ENCODE peak calls at places on chromosomes 11 and 22, in six cellular contexts. One of them, this sample, is unnamed. For H3K4me1 and H3K36me3, the result is how much of the 10 kb centered on the place peaks cover.

GRCh38 chr11:119472186-119472855 is 49.3 kb upstream of the THY1 start:
- DNase-seq in hepatocyte: no peak
- DNase-seq in Peyer's patch: no peak
- DNase-seq in cardiac muscle cell: no peak
- DNase-seq in MM.1S: no peak
- DNase-seq in IMR-90: peak
- DNase-seq in this sample: no peak

GRCh38 chr11:19617830-19618523 is 94.7 kb upstream of the NAV2 start:
- DNase-seq in hepatocyte: no peak
- DNase-seq in IMR-90: no peak
- DNase-seq in Peyer's patch: no peak
- DNase-seq in cardiac muscle cell: no peak
- DNase-seq in MM.1S: no peak
- DNase-seq in this sample: no peak

GRCh38 chr11:96384156-96384555 is 5.6 kb downstream of the CCDC82 start:
- DNase-seq in cardiac muscle cell: no peak
- DNase-seq in Peyer's patch: no peak
- DNase-seq in IMR-90: no peak
- DNase-seq in MM.1S: no peak
- DNase-seq in hepatocyte: no peak
- DNase-seq in this sample: no peak

GRCh38 chr22:25366876-25367466 is 147.5 kb downstream of the CRYBB2 start:
- DNase-seq in cardiac muscle cell: no peak
- DNase-seq in IMR-90: no peak
- DNase-seq in hepatocyte: no peak
- DNase-seq in MM.1S: no peak
- DNase-seq in Peyer's patch: no peak
- DNase-seq in this sample: no peak

GRCh38 chr11:123754101-123754568 is at the start of gene OR6X1:
- DNase-seq in IMR-90: no peak
- DNase-seq in Peyer's patch: no peak
- DNase-seq in hepatocyte: no peak
- DNase-seq in cardiac muscle cell: no peak
- DNase-seq in MM.1S: no peak
- DNase-seq in this sample: no peak

GRCh38 chr11:74380746-74381439 is 17.3 kb downstream of the PGM2L1 start:
- DNase-seq in MM.1S: no peak
- DNase-seq in IMR-90: no peak
- DNase-seq in cardiac muscle cell: no peak
- DNase-seq in hepatocyte: peak
- DNase-seq in Peyer's patch: no peak
- DNase-seq in this sample: no peak

GRCh38 chr11:110000045-110000502 is 93.1 kb upstream of the ZC3H12C start:
- DNase-seq in cardiac muscle cell: peak
- DNase-seq in IMR-90: peak
- DNase-seq in Peyer's patch: no peak
- DNase-seq in MM.1S: no peak
- DNase-seq in hepatocyte: peak
- DNase-seq in this sample: no peak

GRCh38 chr22:46763051-46763705 is 728 bp downstream of the TBC1D22A start:
- DNase-seq in IMR-90: peak
- DNase-seq in Peyer's patch: peak
- DNase-seq in MM.1S: peak
- DNase-seq in hepatocyte: no peak
- DNase-seq in cardiac muscle cell: no peak
- DNase-seq in this sample: peak

GRCh38 chr11:12185914-12186313 is 75.5 kb downstream of the MICAL2 start:
- DNase-seq in hepatocyte: peak
- DNase-seq in Peyer's patch: no peak
- DNase-seq in IMR-90: peak
- DNase-seq in MM.1S: no peak
- DNase-seq in cardiac muscle cell: peak
- DNase-seq in this sample: no peak

GRCh38 chr11:11243790-11244469 is 109.1 kb downstream of the CSNK2A3 start:
- DNase-seq in hepatocyte: peak
- DNase-seq in IMR-90: no peak
- DNase-seq in cardiac muscle cell: peak
- DNase-seq in MM.1S: no peak
- DNase-seq in Peyer's patch: peak
- DNase-seq in this sample: peak

GRCh38 chr11:27977527-27977926 is 130.4 kb downstream of the KIF18A start:
- DNase-seq in Peyer's patch: no peak
- DNase-seq in IMR-90: no peak
- DNase-seq in cardiac muscle cell: no peak
- DNase-seq in MM.1S: no peak
- DNase-seq in hepatocyte: no peak
- DNase-seq in this sample: no peak

GRCh38 chr11:17734418-17734911 is at the start of gene KCNC1:
- DNase-seq in cardiac muscle cell: peak
- DNase-seq in MM.1S: no peak
- DNase-seq in IMR-90: peak
- DNase-seq in Peyer's patch: no peak
- DNase-seq in hepatocyte: peak
- DNase-seq in this sample: no peak

GRCh38 chr11:59954219-59954847 is 9.5 kb upstream of the OOSP4A start:
- DNase-seq in hepatocyte: no peak
- DNase-seq in MM.1S: no peak
- DNase-seq in Peyer's patch: no peak
- DNase-seq in cardiac muscle cell: no peak
- DNase-seq in IMR-90: no peak
- DNase-seq in this sample: no peak

GRCh38 chr11:15826826-15827225 is 529.5 kb downstream of the SOX6 start:
- DNase-seq in hepatocyte: peak
- DNase-seq in IMR-90: no peak
- DNase-seq in cardiac muscle cell: peak
- DNase-seq in MM.1S: peak
- DNase-seq in Peyer's patch: no peak
- DNase-seq in this sample: no peak

GRCh38 chr22:36569999-36570398 is 41.0 kb upstream of the EIF3D start:
- DNase-seq in MM.1S: no peak
- DNase-seq in Peyer's patch: no peak
- DNase-seq in hepatocyte: no peak
- DNase-seq in IMR-90: peak
- DNase-seq in cardiac muscle cell: peak
- DNase-seq in this sample: no peak

GRCh38 chr11:61837411-61838005 is 9.4 kb downstream of the FADS2 start:
- DNase-seq in cardiac muscle cell: no peak
- DNase-seq in Peyer's patch: no peak
- DNase-seq in MM.1S: no peak
- DNase-seq in IMR-90: no peak
- DNase-seq in hepatocyte: no peak
- DNase-seq in this sample: no peak

GRCh38 chr11:117098269-117099231 is at the start of gene SIK3:
- DNase-seq in Peyer's patch: peak
- DNase-seq in cardiac muscle cell: peak
- DNase-seq in hepatocyte: peak
- DNase-seq in IMR-90: peak
- DNase-seq in MM.1S: peak
- DNase-seq in this sample: peak

GRCh38 chr11:62398011-62398994 is 20.5 kb upstream of the SCGB1A1 start:
- DNase-seq in cardiac muscle cell: no peak
- DNase-seq in IMR-90: peak
- DNase-seq in MM.1S: no peak
- DNase-seq in Peyer's patch: no peak
- DNase-seq in hepatocyte: peak
- DNase-seq in this sample: no peak

DNA sequence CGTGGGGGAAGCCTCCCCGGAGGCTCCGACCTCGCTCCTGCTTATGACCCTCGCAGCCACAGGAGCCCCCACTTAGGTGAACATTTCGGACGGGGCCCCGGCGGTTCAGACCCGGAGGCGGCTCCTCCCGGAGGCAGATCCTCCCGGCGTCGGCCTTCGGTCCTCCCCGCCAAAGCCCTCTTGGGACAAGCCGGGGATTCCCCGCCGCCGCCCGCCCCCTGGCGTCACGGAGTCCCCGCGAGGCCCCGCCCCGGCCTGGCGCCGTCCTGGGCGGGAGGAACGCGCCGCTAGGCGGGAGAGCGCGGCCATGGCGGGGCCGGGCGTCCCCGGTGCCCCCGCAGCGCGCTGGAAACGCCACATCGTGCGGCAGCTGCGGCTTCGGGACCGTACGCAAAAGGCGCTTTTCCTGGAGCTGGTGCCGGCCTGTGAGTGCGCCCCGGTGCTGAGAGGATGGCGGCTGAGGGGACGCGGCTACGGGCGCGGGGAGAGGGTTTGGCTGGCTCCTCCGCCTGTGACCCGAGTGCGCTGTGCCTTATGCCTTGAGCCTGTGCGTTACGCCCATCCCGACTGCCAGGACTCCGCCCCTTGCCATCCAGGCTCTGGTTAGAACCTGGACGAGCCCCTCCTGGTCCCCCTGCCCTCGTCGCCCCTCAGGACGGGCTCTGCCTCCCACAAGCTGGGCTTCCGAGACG is at the start of gene ATG16L2:
- DNase-seq in cardiac muscle cell: peak
- DNase-seq in Peyer's patch: peak
- DNase-seq in IMR-90: peak
- DNase-seq in hepatocyte: peak
- DNase-seq in MM.1S: peak
- DNase-seq in this sample: peak
- H3K4me1 ChIP-seq in cardiac muscle cell: under half
- H3K4me1 ChIP-seq in Peyer's patch: under half
- H3K4me1 ChIP-seq in IMR-90: under half
- H3K4me1 ChIP-seq in hepatocyte: under half
- H3K4me1 ChIP-seq in MM.1S: under half
- H3K4me1 ChIP-seq in this sample: under half

GRCh38 chr11:58606930-58607714 is 15.3 kb upstream of the CNTF start:
- DNase-seq in IMR-90: no peak
- DNase-seq in Peyer's patch: no peak
- DNase-seq in hepatocyte: no peak
- DNase-seq in MM.1S: no peak
- DNase-seq in cardiac muscle cell: no peak
- DNase-seq in this sample: no peak

GRCh38 chr11:58608331-58608730 is 14.1 kb upstream of the CNTF start:
- DNase-seq in IMR-90: no peak
- DNase-seq in cardiac muscle cell: no peak
- DNase-seq in Peyer's patch: no peak
- DNase-seq in hepatocyte: no peak
- DNase-seq in MM.1S: no peak
- DNase-seq in this sample: no peak

GRCh38 chr11:58613228-58613627 is 9.2 kb upstream of the CNTF start:
- DNase-seq in IMR-90: no peak
- DNase-seq in MM.1S: no peak
- DNase-seq in hepatocyte: no peak
- DNase-seq in Peyer's patch: no peak
- DNase-seq in cardiac muscle cell: no peak
- DNase-seq in this sample: no peak

GRCh38 chr11:58615556-58615955 is 6.9 kb upstream of the CNTF start:
- DNase-seq in IMR-90: no peak
- DNase-seq in Peyer's patch: no peak
- DNase-seq in MM.1S: no peak
- DNase-seq in hepatocyte: no peak
- DNase-seq in cardiac muscle cell: no peak
- DNase-seq in this sample: no peak

DNA sequence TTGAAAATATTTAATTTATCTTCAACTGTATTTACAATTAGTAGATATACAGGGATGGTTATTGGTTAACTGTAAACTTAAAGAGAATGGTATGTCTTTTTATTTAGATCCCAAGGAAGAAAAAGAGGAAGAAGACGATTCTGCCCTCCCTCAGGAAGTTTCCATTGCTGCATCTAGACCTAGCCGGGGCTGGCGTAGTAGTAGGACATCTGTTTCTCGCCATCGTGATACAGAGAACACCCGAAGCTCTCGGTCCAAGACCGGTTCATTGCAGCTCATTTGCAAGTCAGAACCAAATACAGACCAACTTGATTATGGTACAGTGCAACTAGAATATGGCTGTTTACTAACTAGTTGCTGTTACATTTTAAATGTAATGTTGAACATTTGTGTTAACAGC is 12.7 kb upstream of the CNTF start:
- DNase-seq in MM.1S: no peak
- DNase-seq in Peyer's patch: peak
- DNase-seq in hepatocyte: no peak
- DNase-seq in cardiac muscle cell: no peak
- DNase-seq in IMR-90: no peak
- DNase-seq in this sample: no peak
- H3K36me3 ChIP-seq in MM.1S: under half
- H3K36me3 ChIP-seq in Peyer's patch: under half
- H3K36me3 ChIP-seq in hepatocyte: under half
- H3K36me3 ChIP-seq in cardiac muscle cell: half or more
- H3K36me3 ChIP-seq in IMR-90: under half
- H3K36me3 ChIP-seq in this sample: under half

DNA sequence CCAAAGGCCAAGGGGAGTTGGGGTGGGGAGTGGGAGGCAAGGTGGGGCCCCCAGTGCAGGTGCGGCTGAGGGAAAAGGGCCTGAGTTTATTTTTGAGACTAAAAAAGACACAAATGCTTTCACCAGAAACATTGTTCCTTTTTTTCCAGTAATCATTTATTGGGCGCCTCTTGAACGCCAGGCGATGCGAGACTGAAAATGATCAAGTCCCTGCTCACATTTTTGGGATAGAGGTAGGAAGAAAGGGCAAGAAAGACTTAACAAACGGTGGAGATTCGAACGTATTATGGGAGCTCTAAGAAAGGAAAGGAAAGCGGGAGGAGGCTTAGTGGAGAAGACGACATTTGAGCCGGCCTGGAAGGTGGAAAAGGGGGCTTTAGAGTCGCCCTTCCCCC is 796 bp upstream of the SF3B2 start:
- DNase-seq in cardiac muscle cell: no peak
- DNase-seq in Peyer's patch: no peak
- DNase-seq in hepatocyte: no peak
- DNase-seq in IMR-90: no peak
- DNase-seq in MM.1S: no peak
- DNase-seq in this sample: no peak
- H3K4me1 ChIP-seq in cardiac muscle cell: under half
- H3K4me1 ChIP-seq in Peyer's patch: under half
- H3K4me1 ChIP-seq in hepatocyte: under half
- H3K4me1 ChIP-seq in IMR-90: under half
- H3K4me1 ChIP-seq in MM.1S: under half
- H3K4me1 ChIP-seq in this sample: under half

DNA sequence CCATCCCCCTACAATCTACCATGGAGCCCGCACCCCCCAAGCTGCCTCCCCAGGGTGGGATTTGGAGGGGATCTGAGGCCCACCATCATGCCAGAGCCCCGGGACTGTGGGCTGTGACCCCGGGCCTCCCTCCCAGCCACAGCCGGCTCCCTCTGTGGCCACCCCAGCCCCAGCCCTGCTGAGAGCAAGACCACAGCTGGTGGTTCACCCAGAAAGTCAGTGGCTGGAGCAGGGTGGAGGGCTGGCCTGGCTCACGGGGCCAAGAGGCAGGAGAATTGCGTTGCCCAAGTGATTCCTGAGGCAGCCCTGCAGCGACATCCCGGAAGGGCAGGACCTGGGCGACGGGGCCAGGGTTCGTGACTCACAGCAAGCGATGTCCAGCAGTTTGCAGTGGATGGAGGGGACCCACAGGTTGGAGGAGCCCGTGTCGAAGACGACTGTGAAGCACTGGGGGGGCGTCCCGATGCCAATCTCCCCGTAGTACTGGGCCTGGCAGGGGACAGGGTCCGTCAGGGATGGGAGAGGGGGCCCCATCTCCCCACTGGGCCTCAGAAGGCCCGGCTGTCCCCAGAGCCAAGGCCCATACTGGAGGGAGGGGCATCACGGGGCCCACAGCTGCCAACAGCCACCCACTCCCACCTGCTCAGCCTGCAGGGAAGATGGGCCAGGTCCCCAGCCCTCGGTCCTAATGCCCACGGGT is 4.4 kb downstream of the CTSD start:
- DNase-seq in hepatocyte: no peak
- DNase-seq in IMR-90: no peak
- DNase-seq in MM.1S: no peak
- DNase-seq in Peyer's patch: no peak
- DNase-seq in cardiac muscle cell: no peak
- DNase-seq in this sample: no peak
- H3K36me3 ChIP-seq in hepatocyte: under half
- H3K36me3 ChIP-seq in IMR-90: under half
- H3K36me3 ChIP-seq in MM.1S: under half
- H3K36me3 ChIP-seq in Peyer's patch: under half
- H3K36me3 ChIP-seq in cardiac muscle cell: under half
- H3K36me3 ChIP-seq in this sample: under half

GRCh38 chr11:91265946-91266345 is 958.7 kb upstream of the FAT3 start:
- DNase-seq in cardiac muscle cell: no peak
- DNase-seq in IMR-90: no peak
- DNase-seq in MM.1S: no peak
- DNase-seq in hepatocyte: no peak
- DNase-seq in Peyer's patch: no peak
- DNase-seq in this sample: no peak
- H3K4me1 ChIP-seq in cardiac muscle cell: under half
- H3K4me1 ChIP-seq in IMR-90: under half
- H3K4me1 ChIP-seq in MM.1S: under half
- H3K4me1 ChIP-seq in hepatocyte: under half
- H3K4me1 ChIP-seq in Peyer's patch: under half
- H3K4me1 ChIP-seq in this sample: under half

This sample was measured in CD8-positive, alpha-beta memory T cell.